ENCODE peak calls at places on chromosome 1, in eight cellular contexts. I is CD4-positive, alpha-beta T cell; R is uterus; V is fibroblast of mammary gland; P is GM10248; Y is progenitor cell of endocrine pancreas; U is upper lobe of right lung; X is epithelial cell of esophagus. N is an unnamed sample.

GRCh38 chr1:116751149-116751548 is 3.1 kb upstream of the CD2 start:
- DNase-seq in U (no peak), V (no peak), I (no peak), Y (no peak), P (no peak), X (no peak), R (no peak), N (no peak)

GRCh38 chr1:225973158-225973557 is 26.0 kb downstream of the SDE2 start:
- DNase-seq in I (no peak), X (peak), R (no peak), Y (no peak), U (no peak), P (no peak), V (no peak), N (no peak)

GRCh38 chr1:92754000-92754787 is 30.7 kb downstream of the EVI5 start:
- DNase-seq in Y (no peak), X (peak), U (no peak), P (no peak), V (peak), R (no peak), I (no peak), N (no peak)

GRCh38 chr1:119371800-119372199 is 3.2 kb downstream of the HAO2 start:
- DNase-seq in R (no peak), I (no peak), V (no peak), P (no peak), U (no peak), Y (no peak), X (no peak), N (no peak)

GRCh38 chr1:216111842-216112241 is 311.4 kb downstream of the USH2A start:
- DNase-seq in I (no peak), P (no peak), Y (no peak), X (no peak), U (no peak), R (no peak), V (peak), N (no peak)

GRCh38 chr1:226082959-226083302 is 20.4 kb downstream of the H3-3A start:
- DNase-seq in U (peak), P (no peak), I (peak), R (peak), Y (peak), V (peak), X (no peak), N (no peak)

GRCh38 chr1:191368891-191369654 is 789.2 kb upstream of the RGS18 start:
- DNase-seq in Y (no peak), U (no peak), V (no peak), P (no peak), I (no peak), X (no peak), R (no peak), N (no peak)

GRCh38 chr1:226736908-226737818 is 1.9 kb downstream of the ITPKB start:
- DNase-seq in U (peak), R (no peak), I (peak), X (peak), P (peak), V (peak), Y (peak), N (peak)

GRCh38 chr1:30144831-30145230 is 578.6 kb downstream of the MATN1 start:
- DNase-seq in V (no peak), U (no peak), R (no peak), I (no peak), P (no peak), X (no peak), Y (no peak), N (no peak)

GRCh38 chr1:27000817-27001460 is 7.4 kb downstream of the TRNP1 start:
- DNase-seq in Y (no peak), X (peak), P (no peak), R (peak), U (no peak), I (no peak), V (peak), N (no peak)

GRCh38 chr1:56484695-56485094 is 94.7 kb downstream of the PLPP3 start:
- DNase-seq in I (no peak), P (no peak), X (no peak), U (no peak), R (no peak), Y (no peak), V (no peak), N (no peak)

GRCh38 chr1:86704972-86705632 is 726 bp downstream of the SH3GLB1 start:
- DNase-seq in Y (no peak), U (no peak), V (peak), X (peak), I (peak), R (peak), P (peak), N (peak)

DNA sequence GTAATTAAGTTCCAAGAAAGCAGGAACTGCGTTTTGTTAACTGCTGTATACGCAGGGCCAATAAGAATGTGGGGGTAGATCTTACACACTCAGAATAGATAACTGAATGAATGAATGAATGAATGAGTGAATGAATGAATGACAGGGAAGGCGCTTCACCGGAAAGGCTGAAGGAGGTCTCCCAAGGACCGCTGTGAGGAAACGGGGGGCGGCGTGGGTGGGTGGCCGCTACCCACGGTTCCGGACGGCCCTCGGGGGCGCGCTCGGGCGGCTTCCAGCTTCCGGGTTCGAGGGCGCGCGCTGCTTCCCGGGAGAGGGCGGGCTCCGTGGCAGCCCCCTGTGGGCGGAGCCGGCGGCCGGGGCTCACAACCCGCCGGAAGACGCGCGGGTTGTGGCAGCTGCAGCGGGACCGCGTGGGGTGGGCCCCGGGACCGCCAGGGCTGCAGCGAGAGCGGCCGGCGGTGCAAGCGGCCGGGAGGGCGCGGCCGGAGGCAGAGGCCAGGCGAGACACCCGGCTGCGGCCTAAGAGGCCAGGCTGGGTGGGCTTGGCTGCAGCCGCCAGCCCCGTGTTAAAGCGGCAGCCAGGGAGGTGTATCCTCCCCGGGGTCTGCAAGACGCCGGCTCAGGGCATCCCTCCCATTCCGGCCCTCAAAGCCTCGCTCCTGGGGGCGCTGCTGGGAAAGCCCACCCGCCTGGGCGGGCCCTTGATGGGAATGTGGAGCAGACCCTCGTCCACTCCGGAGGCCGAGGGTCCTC is at the start of gene ZFP69:
- DNase-seq in P (peak), R (peak), X (peak), V (peak), Y (peak), U (peak), I (peak), N (peak)
- TF ChIP-seq CTCF in P (no peak), R (no peak), X (no peak), V (no peak), Y (no peak), U (no peak), I (no peak), N (no peak)

DNA sequence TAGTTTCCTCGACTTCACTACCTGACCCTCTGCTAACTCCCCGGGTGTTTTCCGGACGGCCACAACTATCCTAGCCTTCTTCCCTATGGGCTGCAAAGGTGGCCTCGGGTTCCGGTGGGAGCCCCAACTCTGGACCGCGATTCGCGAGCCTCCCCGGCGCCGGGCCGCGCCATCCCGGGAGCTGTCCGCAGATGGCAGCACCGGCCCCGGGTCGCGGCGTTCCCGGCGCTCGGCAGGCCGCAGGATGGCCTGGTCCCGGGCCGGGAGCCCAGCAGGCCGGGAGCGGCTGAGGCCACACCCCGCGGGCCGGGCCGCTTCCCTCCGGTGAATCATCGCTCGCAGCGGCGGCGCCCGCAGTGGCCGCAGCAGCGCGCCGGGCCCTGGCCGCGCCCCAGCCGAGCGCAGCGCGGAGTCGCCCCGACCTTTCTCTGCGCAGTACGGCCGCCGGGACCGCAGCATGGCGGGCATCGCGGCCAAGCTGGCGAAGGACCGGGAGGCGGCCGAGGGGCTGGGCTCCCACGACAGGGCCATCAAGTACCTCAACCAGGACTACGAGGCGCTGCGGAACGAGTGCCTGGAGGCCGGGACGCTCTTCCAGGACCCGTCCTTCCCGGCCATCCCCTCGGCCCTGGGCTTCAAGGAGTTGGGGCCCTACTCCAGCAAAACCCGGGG is at the start of gene CAPN2:
- DNase-seq in Y (peak), P (peak), I (peak), X (peak), V (peak), R (peak), U (peak), N (peak)
- TF ChIP-seq CTCF in Y (peak), P (peak), I (peak), X (peak), V (no peak), R (peak), U (peak), N (peak)

GRCh38 chr1:33119050-33119449 is 38.1 kb downstream of the AZIN2 start:
- DNase-seq in Y (no peak), P (no peak), R (no peak), V (no peak), X (no peak), U (no peak), I (no peak), N (no peak)

GRCh38 chr1:33118274-33118673 is 37.3 kb downstream of the AZIN2 start:
- DNase-seq in V (no peak), I (no peak), P (no peak), X (no peak), Y (no peak), U (no peak), R (no peak), N (no peak)

GRCh38 chr1:33120436-33121231 is 39.7 kb downstream of the AZIN2 start:
- DNase-seq in V (peak), Y (no peak), X (peak), P (no peak), I (no peak), U (no peak), R (no peak), N (peak)

GRCh38 chr1:33121728-33122127 is 40.8 kb downstream of the AZIN2 start:
- DNase-seq in X (no peak), Y (no peak), I (no peak), U (no peak), V (no peak), R (no peak), P (no peak), N (no peak)

DNA sequence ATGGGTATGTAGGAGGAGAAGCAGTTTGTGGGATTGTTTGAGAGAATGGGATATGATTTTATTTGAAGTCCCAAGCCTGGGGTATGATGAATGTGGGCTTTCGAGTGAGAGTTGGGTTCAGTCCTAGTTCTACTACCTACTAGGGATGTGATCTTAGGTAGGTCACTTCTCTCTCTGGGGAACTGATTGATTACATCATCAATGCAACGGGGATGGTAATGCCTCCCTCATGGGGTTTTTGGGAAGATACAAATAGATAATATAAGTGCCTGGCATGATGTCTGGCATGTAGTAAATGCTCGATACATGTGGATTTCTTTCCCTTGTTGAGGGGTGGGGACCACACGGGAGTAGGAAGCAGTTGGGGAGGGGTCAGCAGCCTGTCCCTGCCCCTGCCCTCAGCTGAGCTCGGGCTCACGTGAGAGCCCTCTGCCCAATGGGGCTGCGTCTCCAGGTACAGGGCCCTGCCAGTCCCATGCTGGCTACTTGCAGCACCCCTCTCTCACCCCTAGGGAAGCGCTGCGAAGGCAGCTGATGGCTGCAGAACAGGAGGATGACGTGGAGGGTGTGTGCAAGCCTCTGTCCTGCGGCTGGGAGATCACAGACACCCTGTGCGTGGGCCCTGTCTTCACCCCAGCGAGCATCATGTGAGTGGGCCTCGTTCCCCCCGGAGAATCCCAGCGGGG is 38.7 kb downstream of the AZIN2 start:
- DNase-seq in X (peak), R (no peak), P (peak), Y (no peak), V (peak), U (no peak), I (no peak), N (peak)
- TF ChIP-seq CTCF in X (peak), R (no peak), P (peak), Y (peak), V (peak), U (no peak), I (no peak), N (no peak)

DNA sequence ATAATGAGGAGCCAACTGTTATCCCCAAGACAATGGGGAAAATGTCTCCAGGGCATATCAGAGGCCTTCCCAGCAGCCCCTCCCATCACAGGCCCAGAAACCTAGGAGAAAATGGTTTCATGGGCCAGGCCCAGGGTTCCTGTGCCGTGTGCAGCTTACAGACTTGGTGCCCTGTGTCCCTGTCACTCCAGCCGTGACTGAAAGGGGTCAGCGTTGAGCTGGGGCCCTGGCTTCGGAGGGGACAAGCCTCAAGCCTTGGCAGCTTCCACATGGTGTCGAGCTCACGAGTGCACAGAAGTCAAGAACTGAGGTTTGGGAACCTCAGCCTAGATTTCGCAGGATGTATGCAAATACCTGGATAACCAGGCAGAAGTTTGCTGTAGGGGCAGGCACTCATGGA is 18.1 kb downstream of the SIPA1L2 start:
- DNase-seq in V (no peak), Y (no peak), P (no peak), I (no peak), U (peak), X (no peak), R (no peak), N (no peak)
- TF ChIP-seq CTCF in V (no peak), Y (peak), P (no peak), I (no peak), U (no peak), X (no peak), R (no peak), N (no peak)

GRCh38 chr1:223273511-223273910 is 90.5 kb downstream of the SUSD4 start:
- DNase-seq in I (no peak), Y (no peak), P (no peak), U (no peak), V (no peak), R (no peak), X (no peak), N (no peak)

GRCh38 chr1:223269006-223269405 is 95.0 kb downstream of the SUSD4 start:
- DNase-seq in P (no peak), I (no peak), R (no peak), X (no peak), V (no peak), U (no peak), Y (no peak), N (no peak)

GRCh38 chr1:223271085-223271781 is 92.7 kb downstream of the SUSD4 start:
- DNase-seq in Y (no peak), P (no peak), I (no peak), R (no peak), X (no peak), V (no peak), U (no peak), N (no peak)

GRCh38 chr1:223266632-223267172 is 97.3 kb downstream of the SUSD4 start:
- DNase-seq in X (no peak), V (no peak), U (no peak), P (no peak), I (no peak), Y (no peak), R (no peak), N (no peak)

GRCh38 chr1:223270155-223270554 is 93.8 kb downstream of the SUSD4 start:
- DNase-seq in Y (no peak), R (no peak), V (no peak), U (no peak), X (no peak), I (no peak), P (no peak), N (no peak)
- TF ChIP-seq CTCF in Y (no peak), R (no peak), V (no peak), U (no peak), X (no peak), I (no peak), P (no peak), N (no peak)

DNA sequence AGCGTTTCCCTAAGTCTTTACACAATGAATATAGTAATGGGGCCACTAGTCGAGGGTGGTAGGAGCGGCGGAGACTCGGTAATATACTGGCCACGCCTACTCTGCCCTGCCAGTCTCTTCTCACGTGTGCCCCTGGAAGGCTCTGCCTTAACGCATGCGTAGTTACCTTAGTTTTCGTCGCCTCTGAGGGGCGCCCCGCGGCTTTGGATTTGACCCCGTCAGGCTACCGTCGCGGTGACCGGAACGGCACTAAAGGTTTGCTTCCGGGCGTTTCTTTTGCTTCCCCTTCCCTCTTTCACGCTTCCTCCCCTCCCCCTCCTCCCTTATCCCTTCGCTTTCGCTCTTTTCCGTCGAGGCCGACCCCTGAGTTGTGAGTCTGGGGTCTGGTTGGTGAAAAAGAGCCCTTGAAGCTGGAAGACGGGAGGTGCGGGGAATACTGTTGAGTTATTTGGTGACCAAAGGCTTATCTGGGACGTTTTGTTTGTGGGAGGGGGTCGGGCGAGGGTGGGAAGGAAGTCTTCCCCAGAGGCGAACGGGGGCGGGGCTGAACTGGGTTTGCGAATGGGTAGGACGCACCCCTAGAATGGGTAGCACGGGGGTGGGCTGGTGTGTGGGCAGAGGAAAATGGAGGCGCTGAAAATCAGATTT is at the start of gene SETDB1:
- DNase-seq in I (peak), X (peak), V (peak), P (peak), U (peak), Y (peak), R (peak), N (peak)
- TF ChIP-seq CTCF in I (no peak), X (peak), V (no peak), P (peak), U (no peak), Y (peak), R (no peak), N (no peak)

GRCh38 chr1:180156631-180157091 is 2.0 kb downstream of the QSOX1 start:
- DNase-seq in X (peak), R (no peak), U (no peak), V (peak), Y (no peak), P (no peak), I (no peak), N (no peak)

GRCh38 chr1:180157576-180158057 is 2.9 kb downstream of the QSOX1 start:
- DNase-seq in V (no peak), Y (no peak), X (no peak), I (no peak), R (no peak), P (no peak), U (no peak), N (no peak)

GRCh38 chr1:180155202-180155682 is 573 bp downstream of the QSOX1 start:
- DNase-seq in V (no peak), Y (no peak), I (peak), U (no peak), P (no peak), X (no peak), R (peak), N (peak)

GRCh38 chr1:180157108-180157507 is 2.4 kb downstream of the QSOX1 start:
- DNase-seq in I (no peak), U (no peak), Y (no peak), X (no peak), R (no peak), P (no peak), V (peak), N (no peak)

DNA sequence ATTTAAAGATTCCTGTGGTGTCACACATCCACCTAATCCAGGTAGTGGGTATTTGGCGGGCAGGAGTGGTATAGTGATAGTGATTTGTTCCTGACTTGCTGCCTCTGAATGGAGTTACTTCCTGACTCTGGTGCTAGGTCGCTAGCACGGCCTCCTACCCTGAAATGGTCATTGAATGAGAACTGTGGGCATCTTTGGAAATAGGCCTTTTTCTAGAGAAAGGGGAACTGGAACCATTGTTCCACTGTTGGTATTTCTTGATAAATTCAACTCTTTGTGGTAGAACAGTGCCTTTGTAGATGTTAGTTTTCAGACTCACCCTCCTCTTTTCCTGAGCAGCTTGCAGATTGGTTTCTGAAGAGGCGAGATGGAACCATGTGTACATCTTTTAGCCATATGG is 1.5 kb downstream of the QSOX1 start:
- DNase-seq in X (no peak), R (no peak), V (no peak), I (no peak), P (no peak), Y (no peak), U (no peak), N (no peak)
- TF ChIP-seq CTCF in X (no peak), R (no peak), V (no peak), I (no peak), P (no peak), Y (no peak), U (no peak), N (no peak)

GRCh38 chr1:162774007-162774406 is 16.5 kb upstream of the HSD17B7 start:
- DNase-seq in U (no peak), V (no peak), Y (no peak), X (no peak), I (no peak), R (no peak), P (no peak), N (no peak)

GRCh38 chr1:162772571-162773154 is 17.8 kb upstream of the HSD17B7 start:
- DNase-seq in Y (no peak), I (no peak), X (no peak), U (no peak), V (peak), P (no peak), R (no peak), N (no peak)
- TF ChIP-seq CTCF in Y (no peak), I (no peak), X (no peak), U (no peak), V (no peak), P (no peak), R (no peak), N (no peak)

N was measured in GM20000.